ENCODE peak calls at places on chromosomes 6 and 20, in four cellular contexts. One of them, this sample, is unnamed.

GRCh38 chr6:52640916-52641315 is 30.0 kb upstream of the TMEM14A start:
- DNase-seq in K562: no peak
- DNase-seq in SK-N-SH: no peak
- DNase-seq in HepG2: no peak
- DNase-seq in this sample: no peak

GRCh38 chr20:45355209-45355608 is 7.0 kb upstream of the SDC4 start:
- DNase-seq in K562: no peak
- DNase-seq in SK-N-SH: no peak
- DNase-seq in HepG2: no peak
- DNase-seq in this sample: no peak

GRCh38 chr20:20368414-20369352 is 779 bp downstream of the INSM1 start:
- DNase-seq in K562: no peak
- DNase-seq in SK-N-SH: peak
- DNase-seq in HepG2: no peak
- DNase-seq in this sample: no peak

GRCh38 chr6:151494235-151494950 is 576 bp downstream of the CCDC170 start:
- DNase-seq in K562: no peak
- DNase-seq in SK-N-SH: peak
- DNase-seq in HepG2: peak
- DNase-seq in this sample: no peak

GRCh38 chr6:123604067-123604466 is 32.7 kb downstream of the TRDN start:
- DNase-seq in K562: no peak
- DNase-seq in SK-N-SH: no peak
- DNase-seq in HepG2: no peak
- DNase-seq in this sample: no peak

GRCh38 chr6:52403086-52403485 is 17.1 kb upstream of the EFHC1 start:
- DNase-seq in K562: no peak
- DNase-seq in SK-N-SH: no peak
- DNase-seq in HepG2: no peak
- DNase-seq in this sample: no peak

GRCh38 chr6:169160091-169160854 is 93.4 kb downstream of the THBS2 start:
- DNase-seq in K562: no peak
- DNase-seq in SK-N-SH: no peak
- DNase-seq in HepG2: no peak
- DNase-seq in this sample: no peak

GRCh38 chr20:63591147-63591533 is 17.1 kb upstream of the HELZ2 start:
- DNase-seq in K562: no peak
- DNase-seq in SK-N-SH: no peak
- DNase-seq in HepG2: no peak
- DNase-seq in this sample: no peak

GRCh38 chr20:31835554-31835953 is 9.8 kb downstream of the FOXS1 start:
- DNase-seq in K562: no peak
- DNase-seq in SK-N-SH: no peak
- DNase-seq in HepG2: no peak
- DNase-seq in this sample: no peak

GRCh38 chr20:44208165-44208564 is 2.4 kb downstream of the OSER1 start:
- DNase-seq in K562: no peak
- DNase-seq in SK-N-SH: no peak
- DNase-seq in HepG2: no peak
- DNase-seq in this sample: no peak

GRCh38 chr20:61934716-61935530 is 130.8 kb downstream of the TAF4 start:
- DNase-seq in K562: no peak
- DNase-seq in SK-N-SH: no peak
- DNase-seq in HepG2: no peak
- DNase-seq in this sample: no peak
- TF ChIP-seq GABPA in K562: no peak
- TF ChIP-seq GABPA in SK-N-SH: no peak
- TF ChIP-seq GABPA in HepG2: no peak
- TF ChIP-seq GABPA in this sample: no peak

GRCh38 chr6:27312950-27313271 is 838 bp upstream of the POM121L2 start:
- DNase-seq in K562: no peak
- DNase-seq in SK-N-SH: no peak
- DNase-seq in HepG2: no peak
- DNase-seq in this sample: no peak
- H3K4me3 ChIP-seq in K562: no peak
- H3K4me3 ChIP-seq in SK-N-SH: peak
- H3K4me3 ChIP-seq in HepG2: peak
- H3K4me3 ChIP-seq in this sample: peak

GRCh38 chr6:142820336-142821016 is 124.5 kb downstream of the HIVEP2 start:
- DNase-seq in K562: no peak
- DNase-seq in SK-N-SH: no peak
- DNase-seq in HepG2: no peak
- DNase-seq in this sample: no peak

GRCh38 chr6:142821164-142821716 is 123.7 kb downstream of the HIVEP2 start:
- DNase-seq in K562: no peak
- DNase-seq in SK-N-SH: no peak
- DNase-seq in HepG2: no peak
- DNase-seq in this sample: no peak

GRCh38 chr6:142821860-142822259 is 123.1 kb downstream of the HIVEP2 start:
- DNase-seq in K562: no peak
- DNase-seq in SK-N-SH: no peak
- DNase-seq in HepG2: no peak
- DNase-seq in this sample: no peak

GRCh38 chr6:142822383-142822782 is 122.6 kb downstream of the HIVEP2 start:
- DNase-seq in K562: no peak
- DNase-seq in SK-N-SH: no peak
- DNase-seq in HepG2: no peak
- DNase-seq in this sample: no peak

DNA sequence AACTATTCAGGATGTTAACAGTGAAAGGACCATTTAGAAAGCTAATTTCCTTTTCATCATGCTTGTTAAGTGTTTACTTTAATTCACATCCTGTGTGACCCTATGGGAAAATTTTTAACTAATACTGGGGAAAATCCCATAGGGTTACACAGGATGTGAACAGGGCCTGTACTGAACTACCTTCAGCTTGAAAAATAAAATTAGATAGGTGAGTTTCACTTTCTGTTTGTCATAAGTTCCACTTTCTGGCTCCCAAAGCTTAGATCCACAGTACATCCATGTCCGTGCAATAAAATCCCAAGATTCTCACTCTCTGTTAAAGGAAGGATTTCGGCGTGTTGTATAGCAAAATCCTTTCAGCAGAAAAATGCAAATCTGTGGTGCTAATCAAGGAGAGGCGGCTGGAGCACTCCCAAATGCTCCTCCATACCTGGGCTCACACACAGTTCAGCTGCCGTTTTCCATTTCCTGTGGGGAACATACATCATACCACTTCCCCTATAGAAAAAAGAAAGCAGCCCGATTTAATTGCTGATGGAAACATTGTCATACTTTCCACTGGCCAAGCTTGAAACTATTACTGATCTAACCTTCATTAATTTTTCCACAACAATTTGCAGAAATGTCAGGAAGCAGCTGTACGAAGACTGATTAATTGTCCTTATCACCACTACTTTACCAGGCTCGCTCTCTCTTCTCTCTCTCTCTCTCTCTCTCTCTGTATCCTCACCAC is 125.2 kb downstream of the HIVEP2 start:
- DNase-seq in K562: no peak
- DNase-seq in SK-N-SH: no peak
- DNase-seq in HepG2: no peak
- DNase-seq in this sample: peak
- TF ChIP-seq GABPA in K562: peak
- TF ChIP-seq GABPA in SK-N-SH: no peak
- TF ChIP-seq GABPA in HepG2: no peak
- TF ChIP-seq GABPA in this sample: peak

DNA sequence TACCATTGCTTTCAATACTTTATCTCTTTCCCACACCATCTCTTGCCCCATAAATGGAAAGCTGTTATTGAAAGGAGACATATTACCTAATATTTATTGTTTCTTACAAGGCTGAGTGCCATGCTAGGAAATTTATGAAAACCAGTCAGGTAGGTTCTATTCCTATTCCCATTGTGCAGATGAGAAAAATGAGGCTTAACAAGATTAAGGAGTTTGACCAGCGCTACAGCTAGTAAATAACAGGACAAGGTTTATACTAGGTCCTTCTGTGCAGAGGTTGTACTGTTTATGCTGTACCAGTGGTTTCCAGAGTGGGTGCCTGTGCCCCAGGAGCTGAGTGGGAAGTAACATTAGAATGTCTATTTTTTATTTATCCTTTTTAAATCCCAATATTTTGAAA is 35.5 kb upstream of the TCP11 start:
- DNase-seq in K562: no peak
- DNase-seq in SK-N-SH: no peak
- DNase-seq in HepG2: no peak
- DNase-seq in this sample: no peak
- H3K4me3 ChIP-seq in K562: no peak
- H3K4me3 ChIP-seq in SK-N-SH: no peak
- H3K4me3 ChIP-seq in HepG2: no peak
- H3K4me3 ChIP-seq in this sample: no peak

DNA sequence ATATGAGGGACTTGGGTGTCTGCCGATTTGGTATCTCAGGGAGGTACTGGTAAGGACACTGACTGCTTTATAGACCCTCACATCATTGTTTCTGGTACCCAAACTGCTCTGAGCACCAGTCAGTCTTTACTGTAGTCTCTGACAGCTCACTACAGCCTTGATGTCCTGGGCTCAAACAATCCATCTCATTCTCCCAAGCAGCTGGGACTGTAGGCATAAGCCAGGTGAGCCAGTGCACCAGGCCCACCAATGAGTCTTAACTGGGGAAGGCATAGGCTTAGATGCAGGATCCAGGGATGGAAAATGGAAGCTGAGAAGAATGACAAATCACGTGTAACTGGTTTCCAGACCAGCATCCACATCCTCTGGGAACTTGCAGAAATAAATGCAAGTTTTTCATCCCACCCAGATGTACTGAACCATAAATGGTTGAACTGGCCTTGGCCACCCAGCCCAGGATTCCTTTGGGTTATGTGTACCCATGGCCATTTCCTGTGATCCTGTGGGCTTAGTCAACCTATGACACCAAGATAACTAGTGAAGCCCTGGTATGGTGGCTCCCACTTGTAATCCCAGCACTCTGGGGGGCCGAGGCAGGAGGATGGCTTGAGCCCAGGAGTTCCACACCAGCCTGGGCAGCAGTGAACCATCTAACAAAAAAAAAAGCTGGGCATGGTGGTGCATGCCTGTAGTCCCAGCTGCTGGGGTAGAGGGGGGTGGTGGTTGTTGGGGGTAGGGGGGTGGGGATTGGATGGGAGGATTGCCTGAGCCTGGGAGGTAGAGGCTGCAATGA is 5.8 kb downstream of the TUBB start:
- DNase-seq in K562: peak
- DNase-seq in SK-N-SH: peak
- DNase-seq in HepG2: no peak
- DNase-seq in this sample: no peak
- TF ChIP-seq GABPA in K562: no peak
- TF ChIP-seq GABPA in SK-N-SH: no peak
- TF ChIP-seq GABPA in HepG2: no peak
- TF ChIP-seq GABPA in this sample: no peak

GRCh38 chr6:10529231-10529801 is 8.2 kb downstream of the GCNT2 start:
- DNase-seq in K562: no peak
- DNase-seq in SK-N-SH: no peak
- DNase-seq in HepG2: peak
- DNase-seq in this sample: no peak

GRCh38 chr6:10534418-10534760 is 13.2 kb downstream of the GCNT2 start:
- DNase-seq in K562: no peak
- DNase-seq in SK-N-SH: no peak
- DNase-seq in HepG2: no peak
- DNase-seq in this sample: no peak

GRCh38 chr6:10532392-10532791 is 11.2 kb downstream of the GCNT2 start:
- DNase-seq in K562: no peak
- DNase-seq in SK-N-SH: no peak
- DNase-seq in HepG2: no peak
- DNase-seq in this sample: no peak

GRCh38 chr6:10531513-10531912 is 10.4 kb downstream of the GCNT2 start:
- DNase-seq in K562: no peak
- DNase-seq in SK-N-SH: no peak
- DNase-seq in HepG2: no peak
- DNase-seq in this sample: no peak

DNA sequence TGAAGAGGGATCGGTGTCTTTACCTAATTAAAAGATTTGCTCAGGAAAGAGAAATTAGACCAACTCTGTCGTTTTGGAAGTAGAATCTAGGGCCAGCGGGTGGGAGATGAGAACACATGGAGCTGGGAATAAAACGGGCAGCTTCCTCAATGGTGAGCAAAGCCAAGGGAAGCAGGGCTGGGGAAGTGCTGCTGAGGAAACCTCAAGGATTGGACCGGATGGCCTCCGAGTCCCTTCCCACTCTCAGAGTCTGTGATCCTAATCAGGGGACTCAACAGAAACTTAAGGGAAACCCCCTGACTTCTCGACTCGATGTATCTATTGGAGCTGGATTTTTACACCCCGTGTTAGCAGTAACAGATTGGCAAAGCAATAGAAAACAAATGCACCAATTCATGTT is 10.8 kb downstream of the GCNT2 start:
- DNase-seq in K562: no peak
- DNase-seq in SK-N-SH: no peak
- DNase-seq in HepG2: no peak
- DNase-seq in this sample: no peak
- H3K4me3 ChIP-seq in K562: no peak
- H3K4me3 ChIP-seq in SK-N-SH: no peak
- H3K4me3 ChIP-seq in HepG2: peak
- H3K4me3 ChIP-seq in this sample: peak

DNA sequence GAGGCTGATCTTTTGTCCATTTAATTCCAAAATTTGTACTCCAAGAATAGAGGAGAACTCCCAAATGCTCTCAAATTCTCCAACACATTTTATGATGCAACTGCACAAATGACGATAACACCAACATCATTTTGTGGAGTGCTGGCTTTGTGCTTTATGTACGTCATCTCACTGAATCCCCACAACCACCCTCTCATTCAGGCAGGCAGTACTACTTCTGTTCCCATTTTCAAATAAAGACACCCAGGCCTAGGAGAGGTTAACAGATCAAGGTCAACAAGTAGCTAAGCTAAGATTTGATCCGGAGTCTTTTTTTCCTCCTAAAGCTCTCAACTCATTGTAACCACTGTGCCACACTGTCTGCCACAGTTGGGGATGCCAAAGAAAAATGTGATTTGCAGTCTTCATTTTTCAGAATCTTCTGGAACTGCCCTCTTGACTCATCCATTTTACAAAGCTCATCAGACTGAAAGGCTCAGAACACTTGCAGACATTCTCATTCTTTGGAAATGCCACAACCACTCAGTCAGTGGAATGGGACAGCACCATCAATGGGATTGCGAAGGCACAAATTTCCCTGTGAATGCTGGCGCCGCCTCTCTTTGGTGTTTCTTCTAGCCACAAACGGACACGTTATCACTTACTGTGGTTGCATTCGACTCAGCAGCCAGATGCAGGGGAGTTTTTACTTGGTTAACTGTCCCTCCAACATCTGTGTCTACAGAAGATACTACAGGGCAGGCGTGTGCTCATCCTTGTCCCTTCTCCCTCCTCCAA is 184.4 kb downstream of the GJA10 start:
- DNase-seq in K562: peak
- DNase-seq in SK-N-SH: no peak
- DNase-seq in HepG2: no peak
- DNase-seq in this sample: no peak
- TF ChIP-seq GABPA in K562: no peak
- TF ChIP-seq GABPA in SK-N-SH: no peak
- TF ChIP-seq GABPA in HepG2: no peak
- TF ChIP-seq GABPA in this sample: no peak

GRCh38 chr20:25526446-25526845 is 58.9 kb downstream of the NINL start:
- DNase-seq in K562: no peak
- DNase-seq in SK-N-SH: no peak
- DNase-seq in HepG2: no peak
- DNase-seq in this sample: no peak
- H3K4me3 ChIP-seq in K562: no peak
- H3K4me3 ChIP-seq in SK-N-SH: no peak
- H3K4me3 ChIP-seq in HepG2: no peak
- H3K4me3 ChIP-seq in this sample: no peak

This sample was measured in GM12878.